ENCODE peak calls at places on chromosome X, in six cellular contexts. L, C, N, M, Z and K are unnamed samples.

GRCh38 chrX:93242897-93243296 is 430.5 kb downstream of the NAP1L3 start:
- DNase-seq in N (no peak), M (no peak), C (no peak), Z (no peak), L (no peak), K (no peak)

GRCh38 chrX:153477039-153477438 is 6.7 kb upstream of the HAUS7 start:
- DNase-seq in N (no peak), Z (no peak), M (no peak), C (no peak), L (no peak), K (no peak)

GRCh38 chrX:96611619-96612362 is 72.9 kb upstream of the DIAPH2 start:
- DNase-seq in M (no peak), L (no peak), C (no peak), Z (no peak), N (no peak), K (no peak)

GRCh38 chrX:41858161-41858775 is 65.1 kb downstream of the CASK start:
- DNase-seq in L (no peak), N (no peak), C (no peak), M (no peak), Z (no peak), K (no peak)

GRCh38 chrX:6729581-6729980 is 194.7 kb upstream of the VCX3A start:
- DNase-seq in L (no peak), Z (no peak), M (no peak), N (no peak), C (no peak), K (no peak)

GRCh38 chrX:47482065-47482511 is 934 bp downstream of the ZNF41 start:
- DNase-seq in N (no peak), C (no peak), M (no peak), L (no peak), Z (no peak), K (no peak)

GRCh38 chrX:13906103-13906502 is 89.2 kb upstream of the GPM6B start:
- DNase-seq in N (no peak), L (peak; percentile 95), C (no peak), M (no peak), Z (no peak), K (no peak)

GRCh38 chrX:23787745-23788118 is 4.8 kb downstream of the SAT1 start:
- DNase-seq in Z (no peak), M (no peak), N (no peak), C (no peak), L (no peak), K (no peak)

GRCh38 chrX:150200820-150201287 is 162.3 kb upstream of the MAMLD1 start:
- DNase-seq in C (peak; percentile 46), Z (no peak), N (no peak), L (no peak), M (peak; percentile 92), K (peak; percentile 48)

GRCh38 chrX:2862404-2862803 is 33.7 kb downstream of the GYG2 start:
- DNase-seq in C (no peak), Z (no peak), N (no peak), M (no peak), L (no peak), K (no peak)

GRCh38 chrX:101117701-101118100 is 19.7 kb downstream of the CENPI start:
- DNase-seq in C (no peak), N (no peak), Z (no peak), L (no peak), M (no peak), K (no peak)

GRCh38 chrX:109696146-109696740 is 36.8 kb downstream of the ACSL4 start:
- DNase-seq in C (no peak), Z (no peak), N (no peak), L (no peak), M (no peak), K (no peak)